ENCODE peak calls at places on chromosomes 4 and X, in ten cellular contexts. E is A549, D is sigmoid colon, H is adrenal gland, U is suprapubic skin, V is right lobe of liver, J is stomach, Q is ovary, G is GM12878, M is heart left ventricle. P is an unnamed sample. For H3K4me1, the result is how much of the 10 kb centered on the place peaks cover.

GRCh38 chr4:41744572-41745291 is 3.8 kb downstream of the PHOX2B start:
- DNase-seq in E (no peak), D (no peak), H (no peak), U (no peak), V (no peak), J (no peak), Q (no peak), G (no peak), M (no peak), P (no peak)

GRCh38 chr4:34193451-34194154 is 2050.7 kb downstream of the ARAP2 start:
- DNase-seq in E (no peak), D (no peak), H (no peak), U (no peak), V (no peak), J (no peak), Q (no peak), G (no peak), M (no peak), P (no peak)

GRCh38 chrX:7261672-7262332 is 113.8 kb upstream of the PUDP start:
- DNase-seq in E (no peak), D (no peak), H (no peak), U (no peak), V (no peak), J (no peak), Q (no peak), G (peak), M (no peak), P (no peak)

GRCh38 chrX:97858592-97858991 is 974.9 kb downstream of the RPA4 start:
- DNase-seq in E (no peak), D (no peak), H (no peak), U (no peak), V (no peak), J (no peak), Q (no peak), G (no peak), M (no peak), P (no peak)

GRCh38 chr4:13944095-13944501 is 316.6 kb upstream of the BOD1L1 start:
- DNase-seq in E (no peak), D (no peak), H (no peak), U (no peak), V (no peak), J (no peak), Q (no peak), G (no peak), M (peak), P (no peak)

GRCh38 chrX:129115104-129115503 is 408.2 kb downstream of the SMARCA1 start:
- DNase-seq in E (peak), D (no peak), H (peak), U (no peak), V (no peak), J (no peak), Q (no peak), G (no peak), M (no peak), P (no peak)

GRCh38 chr4:37422102-37422501 is 177.6 kb downstream of the NWD2 start:
- DNase-seq in E (no peak), D (no peak), H (no peak), U (no peak), V (no peak), J (peak), Q (no peak), G (no peak), M (no peak), P (no peak)

GRCh38 chr4:10730019-10730418 is 45.5 kb upstream of the CLNK start:
- DNase-seq in E (no peak), D (no peak), H (no peak), U (no peak), V (no peak), J (no peak), Q (no peak), G (peak), M (no peak), P (no peak)

GRCh38 chrX:68917799-68918198 is 89.0 kb downstream of the EFNB1 start:
- DNase-seq in E (no peak), D (no peak), H (no peak), U (no peak), V (no peak), J (no peak), Q (no peak), G (no peak), M (no peak), P (no peak)

GRCh38 chr4:115159141-115159540 is 45.7 kb upstream of the NDST4 start:
- DNase-seq in E (no peak), D (no peak), H (no peak), U (no peak), V (no peak), J (no peak), Q (no peak), G (no peak), M (no peak), P (no peak)

GRCh38 chrX:42135583-42136228 is 212.4 kb upstream of the CASK start:
- DNase-seq in E (no peak), D (no peak), H (no peak), U (no peak), V (no peak), J (no peak), Q (no peak), G (no peak), M (no peak), P (no peak)

GRCh38 chrX:154458954-154459829 is 1.1 kb downstream of the PLXNA3 start:
- DNase-seq in E (no peak), D (no peak), H (no peak), U (no peak), V (no peak), J (peak), Q (no peak), G (no peak), M (peak), P (no peak)

GRCh38 chrX:63784902-63785692 is at the start of gene ARHGEF9:
- DNase-seq in E (no peak), D (peak), H (peak), U (no peak), V (no peak), J (peak), Q (peak), G (no peak), M (peak), P (peak)

GRCh38 chr4:52160859-52161258 is 109.8 kb downstream of the SPATA18 start:
- DNase-seq in E (no peak), D (no peak), H (no peak), U (no peak), V (no peak), J (no peak), Q (no peak), G (no peak), M (no peak), P (no peak)

GRCh38 chr4:153296424-153296823 is 48.1 kb upstream of the MND1 start:
- DNase-seq in E (no peak), D (peak), H (no peak), U (no peak), V (no peak), J (no peak), Q (peak), G (no peak), M (no peak), P (no peak)

GRCh38 chr4:38670939-38671593 is 7.1 kb downstream of the KLF3 start:
- DNase-seq in E (no peak), D (no peak), H (no peak), U (no peak), V (no peak), J (peak), Q (no peak), G (no peak), M (peak), P (no peak)

GRCh38 chrX:56745019-56745418 is 16.0 kb downstream of the NBDY start:
- DNase-seq in E (peak), D (no peak), H (no peak), U (no peak), V (no peak), J (no peak), Q (no peak), G (no peak), M (no peak), P (no peak)

GRCh38 chr4:117983541-117984451 is 50.5 kb upstream of the NDST3 start:
- DNase-seq in E (no peak), D (no peak), H (no peak), U (no peak), V (no peak), J (no peak), Q (no peak), G (no peak), M (no peak), P (no peak)

GRCh38 chr4:128946929-128947328 is 137.4 kb downstream of the JADE1 start:
- DNase-seq in E (no peak), D (no peak), H (no peak), U (no peak), V (no peak), J (no peak), Q (no peak), G (no peak), M (no peak), P (no peak)

GRCh38 chrX:16664059-16664458 is 14.1 kb downstream of the S100G start:
- DNase-seq in E (no peak), D (no peak), H (no peak), U (no peak), V (no peak), J (no peak), Q (no peak), G (no peak), M (no peak), P (no peak)

GRCh38 chrX:151695583-151695930 is 299 bp downstream of the PRRG3 start:
- DNase-seq in E (no peak), D (no peak), H (no peak), U (no peak), V (no peak), J (no peak), Q (no peak), G (no peak), M (no peak), P (no peak)

GRCh38 chrX:104117753-104118152 is 5.4 kb downstream of the ZCCHC18 start:
- DNase-seq in E (no peak), D (no peak), H (no peak), U (no peak), V (no peak), J (no peak), Q (no peak), G (no peak), M (no peak), P (no peak)

GRCh38 chrX:104108955-104109354 is 3.4 kb upstream of the ZCCHC18 start:
- DNase-seq in E (no peak), D (no peak), H (no peak), U (no peak), V (no peak), J (no peak), Q (no peak), G (no peak), M (no peak), P (no peak)

GRCh38 chrX:104113237-104113965 is 1.1 kb downstream of the ZCCHC18 start:
- DNase-seq in E (peak), D (peak), H (peak), U (no peak), V (no peak), J (peak), Q (peak), G (no peak), M (peak), P (peak)

GRCh38 chrX:104112326-104112951 is at the start of gene ZCCHC18:
- DNase-seq in E (peak), D (peak), H (peak), U (peak), V (peak), J (peak), Q (peak), G (no peak), M (peak), P (no peak)
- TF ChIP-seq POLR2A in E (no peak), D (no peak), H (no peak), U (no peak), V (no peak), J (no peak), Q (no peak), G (peak), M (peak), P (no peak)

GRCh38 chrX:15203694-15204093 is 66.2 kb downstream of the ASB9 start:
- DNase-seq in E (no peak), D (no peak), H (no peak), U (no peak), V (no peak), J (no peak), Q (no peak), G (no peak), M (no peak), P (no peak)

GRCh38 chrX:15206306-15206705 is 63.6 kb downstream of the ASB9 start:
- DNase-seq in E (no peak), D (no peak), H (no peak), U (no peak), V (no peak), J (no peak), Q (no peak), G (no peak), M (no peak), P (no peak)

GRCh38 chrX:15204130-15204751 is 65.6 kb downstream of the ASB9 start:
- DNase-seq in E (no peak), D (no peak), H (no peak), U (no peak), V (no peak), J (no peak), Q (no peak), G (peak), M (no peak), P (no peak)

GRCh38 chrX:15207994-15208393 is 61.9 kb downstream of the ASB9 start:
- DNase-seq in E (no peak), D (no peak), H (no peak), U (no peak), V (no peak), J (no peak), Q (no peak), G (no peak), M (no peak), P (no peak)

DNA sequence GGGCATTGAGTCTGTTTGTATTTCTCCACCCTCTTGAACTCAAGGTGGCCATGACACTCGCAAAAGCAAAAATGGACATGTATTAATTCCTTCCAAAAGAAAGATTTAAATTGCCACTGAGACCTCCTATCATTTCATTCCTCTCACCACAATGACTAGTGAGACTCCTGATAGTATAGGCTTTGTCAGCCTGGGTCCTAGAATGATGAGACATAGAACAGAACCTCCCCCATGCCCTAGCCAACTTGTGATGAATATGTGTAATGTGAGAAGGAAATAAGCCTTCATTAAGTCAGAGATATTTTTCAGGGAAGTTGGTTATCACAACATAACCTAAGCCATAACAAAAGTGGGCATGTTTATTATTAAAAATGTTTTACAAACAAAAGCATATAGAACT is 62.5 kb downstream of the ASB9 start:
- DNase-seq in E (no peak), D (no peak), H (no peak), U (no peak), V (no peak), J (no peak), Q (no peak), G (no peak), M (no peak), P (no peak)
- H3K4me1 ChIP-seq in E (under half), D (under half), H (under half), U (under half), V (under half), J (under half), Q (under half), G (under half), M (under half), P (under half)

DNA sequence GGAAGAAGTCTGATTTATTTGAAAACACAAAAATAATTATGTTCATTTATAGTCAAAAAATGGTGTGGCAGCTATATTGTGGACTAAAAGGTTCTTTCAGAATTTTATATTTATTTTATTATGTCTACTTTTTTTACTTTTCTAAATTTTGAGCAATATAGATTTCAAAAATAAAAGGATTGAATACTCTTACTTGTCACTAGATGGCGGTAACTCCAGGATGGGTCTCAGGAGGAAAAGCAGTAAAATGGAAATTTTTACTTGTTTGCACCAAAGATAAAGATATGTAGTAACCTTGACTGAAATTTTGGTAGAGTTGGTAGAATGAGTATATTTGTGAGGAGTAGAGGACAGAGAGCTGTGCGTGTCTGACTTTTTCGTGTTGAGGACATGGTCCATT is 14.5 kb upstream of the DACH2 start:
- DNase-seq in E (peak), D (no peak), H (no peak), U (no peak), V (no peak), J (no peak), Q (no peak), G (no peak), M (no peak), P (no peak)
- H3K4me3 ChIP-seq in E (no peak), D (no peak), H (no peak), U (no peak), V (no peak), J (no peak), Q (no peak), G (no peak), M (no peak), P (no peak)

DNA sequence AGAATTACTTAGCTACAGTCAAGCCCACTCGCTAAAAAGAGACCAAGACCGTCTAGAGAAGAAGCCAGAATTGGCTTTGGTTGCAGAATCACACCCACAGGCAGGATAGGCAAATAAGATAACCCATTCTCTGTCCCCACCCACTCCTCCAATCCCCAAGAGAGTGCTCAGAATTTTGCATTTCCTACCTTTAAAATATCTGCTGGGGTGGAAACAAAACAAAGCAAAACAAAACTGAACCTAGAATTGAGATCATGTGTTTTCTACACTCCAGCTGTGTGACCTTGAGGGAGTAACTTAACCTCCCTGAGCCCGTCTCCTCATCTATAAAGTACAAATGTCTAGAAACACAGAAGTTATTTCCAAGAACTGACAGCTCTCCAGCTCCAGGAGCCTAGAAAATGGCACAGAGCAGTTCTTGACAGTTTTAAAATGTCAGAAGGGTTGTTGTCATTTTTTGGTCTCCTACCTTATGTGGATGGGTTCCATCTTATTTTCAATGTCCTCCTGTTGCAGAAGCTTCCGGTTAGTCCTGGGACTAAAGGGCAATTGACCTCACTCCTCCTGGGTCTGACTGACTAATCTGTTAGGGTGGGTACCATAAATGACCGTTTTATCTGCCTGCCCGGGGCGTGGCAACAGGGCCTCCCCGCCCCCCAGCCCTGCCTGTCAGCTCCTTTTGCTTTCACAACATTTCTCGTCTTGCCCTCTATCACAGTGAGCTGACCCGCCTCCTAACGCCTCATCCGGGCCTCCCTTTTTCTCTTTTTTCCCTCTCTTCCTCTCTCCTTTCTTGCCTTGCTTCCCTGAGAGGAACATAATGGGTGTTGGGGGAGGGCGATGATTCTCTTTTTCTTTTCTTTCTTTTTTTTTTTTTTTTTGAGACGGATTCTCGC is 114.0 kb downstream of the RBM47 start:
- DNase-seq in E (peak), D (no peak), H (peak), U (no peak), V (peak), J (peak), Q (no peak), G (peak), M (no peak), P (no peak)
- TF ChIP-seq POLR2A in E (no peak), D (peak), H (no peak), U (no peak), V (peak), J (no peak), Q (no peak), G (no peak), M (no peak), P (no peak)

GRCh38 chr4:121688696-121689095 is 8.1 kb downstream of the ANXA5 start:
- DNase-seq in E (no peak), D (no peak), H (no peak), U (no peak), V (no peak), J (no peak), Q (no peak), G (no peak), M (no peak), P (no peak)
- H3K4me1 ChIP-seq in E (half or more), D (half or more), H (half or more), U (under half), V (under half), J (half or more), Q (under half), G (under half), M (under half), P (under half)

GRCh38 chrX:130523460-130524394 is 121.9 kb downstream of the RBMX2 start:
- DNase-seq in E (no peak), D (no peak), H (peak), U (no peak), V (no peak), J (peak), Q (peak), G (no peak), M (peak), P (no peak)

GRCh38 chrX:130529531-130529930 is 127.7 kb downstream of the RBMX2 start:
- DNase-seq in E (no peak), D (no peak), H (no peak), U (no peak), V (no peak), J (no peak), Q (no peak), G (no peak), M (no peak), P (no peak)

DNA sequence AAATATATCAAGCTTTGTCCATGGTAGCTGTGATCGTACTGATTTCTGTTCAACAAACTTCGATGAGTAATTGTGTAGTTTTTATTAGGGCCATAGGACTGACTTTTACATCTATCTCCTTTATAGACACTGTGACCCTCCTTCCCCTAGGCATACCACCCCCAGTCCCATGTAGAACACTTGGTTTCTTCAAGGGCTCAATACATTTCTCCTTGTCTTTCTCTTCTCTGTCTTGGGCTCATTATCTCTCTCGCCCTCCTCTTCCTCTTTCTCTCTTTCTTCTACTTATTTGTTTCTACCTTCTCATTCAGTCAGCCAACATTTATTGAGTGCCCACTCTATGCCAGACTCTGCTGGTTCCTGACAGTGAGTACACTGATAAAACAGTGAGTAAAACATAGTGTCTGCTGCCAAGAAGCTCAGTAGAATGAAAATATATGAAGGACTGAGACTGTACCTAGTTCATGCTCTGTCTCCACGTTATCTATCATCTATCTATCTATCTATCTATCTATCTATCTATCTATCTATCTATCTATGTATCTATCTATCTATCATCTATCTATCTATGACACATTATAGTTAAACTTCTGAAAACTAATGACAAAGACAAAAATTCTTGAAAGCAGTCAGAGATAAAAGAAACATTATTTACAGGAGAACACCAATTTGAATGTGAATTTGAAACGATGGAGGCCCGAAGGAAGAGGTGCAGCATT is 122.8 kb downstream of the RBMX2 start:
- DNase-seq in E (no peak), D (no peak), H (no peak), U (no peak), V (no peak), J (no peak), Q (no peak), G (no peak), M (no peak), P (no peak)
- H3K4me3 ChIP-seq in E (no peak), D (no peak), H (no peak), U (peak), V (no peak), J (peak), Q (no peak), G (no peak), M (peak), P (peak)

P was measured in gastrocnemius medialis.